ENCODE peak calls at places on chromosome 3, in eight cellular contexts. One of them, this sample, is unnamed.

GRCh38 chr3:12629560-12629959 is 34.4 kb downstream of the RAF1 start:
- DNase-seq in stomach: peak; percentile 62
- DNase-seq in H1: no peak
- DNase-seq in transverse colon: no peak
- DNase-seq in HepG2: no peak
- DNase-seq in upper lobe of left lung: no peak
- DNase-seq in sigmoid colon: no peak
- DNase-seq in GM12878: no peak
- DNase-seq in this sample: no peak

GRCh38 chr3:27577504-27577903 is 93.3 kb upstream of the SLC4A7 start:
- DNase-seq in stomach: no peak
- DNase-seq in H1: no peak
- DNase-seq in transverse colon: no peak
- DNase-seq in HepG2: no peak
- DNase-seq in upper lobe of left lung: no peak
- DNase-seq in sigmoid colon: no peak
- DNase-seq in GM12878: no peak
- DNase-seq in this sample: no peak

GRCh38 chr3:171417137-171417536 is 43.1 kb downstream of the TNIK start:
- DNase-seq in stomach: no peak
- DNase-seq in H1: no peak
- DNase-seq in transverse colon: no peak
- DNase-seq in HepG2: no peak
- DNase-seq in upper lobe of left lung: no peak
- DNase-seq in sigmoid colon: no peak
- DNase-seq in GM12878: no peak
- DNase-seq in this sample: no peak

GRCh38 chr3:20405731-20406130 is 219.7 kb upstream of the SGO1 start:
- DNase-seq in stomach: no peak
- DNase-seq in H1: no peak
- DNase-seq in transverse colon: no peak
- DNase-seq in HepG2: no peak
- DNase-seq in upper lobe of left lung: no peak
- DNase-seq in sigmoid colon: no peak
- DNase-seq in GM12878: no peak
- DNase-seq in this sample: no peak

GRCh38 chr3:169457807-169458206 is 205.7 kb downstream of the MECOM start:
- DNase-seq in stomach: no peak
- DNase-seq in H1: no peak
- DNase-seq in transverse colon: no peak
- DNase-seq in HepG2: no peak
- DNase-seq in upper lobe of left lung: no peak
- DNase-seq in sigmoid colon: no peak
- DNase-seq in GM12878: no peak
- DNase-seq in this sample: no peak

GRCh38 chr3:173750095-173750494 is 352.6 kb downstream of the NLGN1 start:
- DNase-seq in stomach: no peak
- DNase-seq in H1: no peak
- DNase-seq in transverse colon: no peak
- DNase-seq in HepG2: no peak
- DNase-seq in upper lobe of left lung: no peak
- DNase-seq in sigmoid colon: no peak
- DNase-seq in GM12878: no peak
- DNase-seq in this sample: no peak

GRCh38 chr3:160001850-160002623 is 13.4 kb downstream of the IL12A start:
- DNase-seq in stomach: no peak
- DNase-seq in H1: no peak
- DNase-seq in transverse colon: no peak
- DNase-seq in HepG2: no peak
- DNase-seq in upper lobe of left lung: no peak
- DNase-seq in sigmoid colon: no peak
- DNase-seq in GM12878: no peak
- DNase-seq in this sample: no peak

GRCh38 chr3:184250167-184250828 is 826 bp downstream of the EEF1AKMT4 start:
- DNase-seq in stomach: peak; percentile 94
- DNase-seq in H1: peak; percentile 94
- DNase-seq in transverse colon: peak; percentile 95
- DNase-seq in HepG2: peak; percentile 90
- DNase-seq in upper lobe of left lung: no peak
- DNase-seq in sigmoid colon: peak; percentile 88
- DNase-seq in GM12878: peak; percentile 85
- DNase-seq in this sample: peak; percentile 91

GRCh38 chr3:194065119-194065392 is 70.9 kb upstream of the HES1 start:
- DNase-seq in stomach: no peak
- DNase-seq in H1: no peak
- DNase-seq in transverse colon: no peak
- DNase-seq in HepG2: no peak
- DNase-seq in upper lobe of left lung: no peak
- DNase-seq in sigmoid colon: no peak
- DNase-seq in GM12878: no peak
- DNase-seq in this sample: no peak

GRCh38 chr3:134711284-134711683 is 60.5 kb upstream of the KY start:
- DNase-seq in stomach: no peak
- DNase-seq in H1: no peak
- DNase-seq in transverse colon: no peak
- DNase-seq in HepG2: no peak
- DNase-seq in upper lobe of left lung: no peak
- DNase-seq in sigmoid colon: no peak
- DNase-seq in GM12878: no peak
- DNase-seq in this sample: no peak

GRCh38 chr3:96813134-96813819 is 1.1 kb upstream of the EPHA6 start:
- DNase-seq in stomach: peak; percentile 62
- DNase-seq in H1: peak; percentile 70
- DNase-seq in transverse colon: peak; percentile 61
- DNase-seq in HepG2: peak; percentile 58
- DNase-seq in upper lobe of left lung: peak; percentile 91
- DNase-seq in sigmoid colon: peak; percentile 89
- DNase-seq in GM12878: peak; percentile 13
- DNase-seq in this sample: peak; percentile 81

GRCh38 chr3:151776259-151776740 is 37.6 kb upstream of the AADAC start:
- DNase-seq in stomach: no peak
- DNase-seq in H1: no peak
- DNase-seq in transverse colon: no peak
- DNase-seq in HepG2: no peak
- DNase-seq in upper lobe of left lung: no peak
- DNase-seq in sigmoid colon: no peak
- DNase-seq in GM12878: no peak
- DNase-seq in this sample: no peak

GRCh38 chr3:141933421-141934300 is 57.2 kb downstream of the ATP1B3 start:
- DNase-seq in stomach: no peak
- DNase-seq in H1: no peak
- DNase-seq in transverse colon: no peak
- DNase-seq in HepG2: no peak
- DNase-seq in upper lobe of left lung: no peak
- DNase-seq in sigmoid colon: peak; percentile 37
- DNase-seq in GM12878: no peak
- DNase-seq in this sample: no peak

GRCh38 chr3:69420781-69421520 is 35.1 kb upstream of the FRMD4B start:
- DNase-seq in stomach: no peak
- DNase-seq in H1: no peak
- DNase-seq in transverse colon: no peak
- DNase-seq in HepG2: no peak
- DNase-seq in upper lobe of left lung: no peak
- DNase-seq in sigmoid colon: no peak
- DNase-seq in GM12878: no peak
- DNase-seq in this sample: no peak

GRCh38 chr3:111197485-111197884 is 125.9 kb downstream of the NECTIN3 start:
- DNase-seq in stomach: no peak
- DNase-seq in H1: no peak
- DNase-seq in transverse colon: no peak
- DNase-seq in HepG2: no peak
- DNase-seq in upper lobe of left lung: no peak
- DNase-seq in sigmoid colon: no peak
- DNase-seq in GM12878: no peak
- DNase-seq in this sample: no peak

GRCh38 chr3:111194048-111194447 is 122.4 kb downstream of the NECTIN3 start:
- DNase-seq in stomach: no peak
- DNase-seq in H1: no peak
- DNase-seq in transverse colon: no peak
- DNase-seq in HepG2: no peak
- DNase-seq in upper lobe of left lung: no peak
- DNase-seq in sigmoid colon: no peak
- DNase-seq in GM12878: no peak
- DNase-seq in this sample: no peak

GRCh38 chr3:111200027-111200426 is 128.4 kb downstream of the NECTIN3 start:
- DNase-seq in stomach: no peak
- DNase-seq in H1: no peak
- DNase-seq in transverse colon: no peak
- DNase-seq in HepG2: no peak
- DNase-seq in upper lobe of left lung: no peak
- DNase-seq in sigmoid colon: no peak
- DNase-seq in GM12878: no peak
- DNase-seq in this sample: no peak
- TF ChIP-seq EP300 in stomach: no peak
- TF ChIP-seq EP300 in H1: no peak
- TF ChIP-seq EP300 in transverse colon: no peak
- TF ChIP-seq EP300 in HepG2: no peak
- TF ChIP-seq EP300 in upper lobe of left lung: no peak
- TF ChIP-seq EP300 in sigmoid colon: no peak
- TF ChIP-seq EP300 in GM12878: no peak
- TF ChIP-seq EP300 in this sample: no peak

GRCh38 chr3:31198890-31199289 is 304.4 kb upstream of the GADL1 start:
- DNase-seq in stomach: no peak
- DNase-seq in H1: no peak
- DNase-seq in transverse colon: no peak
- DNase-seq in HepG2: no peak
- DNase-seq in upper lobe of left lung: no peak
- DNase-seq in sigmoid colon: no peak
- DNase-seq in GM12878: no peak
- DNase-seq in this sample: no peak

GRCh38 chr3:31197941-31198340 is 303.5 kb upstream of the GADL1 start:
- DNase-seq in stomach: no peak
- DNase-seq in H1: no peak
- DNase-seq in transverse colon: peak; percentile 64
- DNase-seq in HepG2: no peak
- DNase-seq in upper lobe of left lung: no peak
- DNase-seq in sigmoid colon: no peak
- DNase-seq in GM12878: no peak
- DNase-seq in this sample: no peak

GRCh38 chr3:31196261-31196660 is 301.8 kb upstream of the GADL1 start:
- DNase-seq in stomach: no peak
- DNase-seq in H1: no peak
- DNase-seq in transverse colon: no peak
- DNase-seq in HepG2: no peak
- DNase-seq in upper lobe of left lung: no peak
- DNase-seq in sigmoid colon: no peak
- DNase-seq in GM12878: no peak
- DNase-seq in this sample: no peak

GRCh38 chr3:31193871-31194270 is 299.4 kb upstream of the GADL1 start:
- DNase-seq in stomach: no peak
- DNase-seq in H1: no peak
- DNase-seq in transverse colon: no peak
- DNase-seq in HepG2: no peak
- DNase-seq in upper lobe of left lung: no peak
- DNase-seq in sigmoid colon: no peak
- DNase-seq in GM12878: no peak
- DNase-seq in this sample: no peak

DNA sequence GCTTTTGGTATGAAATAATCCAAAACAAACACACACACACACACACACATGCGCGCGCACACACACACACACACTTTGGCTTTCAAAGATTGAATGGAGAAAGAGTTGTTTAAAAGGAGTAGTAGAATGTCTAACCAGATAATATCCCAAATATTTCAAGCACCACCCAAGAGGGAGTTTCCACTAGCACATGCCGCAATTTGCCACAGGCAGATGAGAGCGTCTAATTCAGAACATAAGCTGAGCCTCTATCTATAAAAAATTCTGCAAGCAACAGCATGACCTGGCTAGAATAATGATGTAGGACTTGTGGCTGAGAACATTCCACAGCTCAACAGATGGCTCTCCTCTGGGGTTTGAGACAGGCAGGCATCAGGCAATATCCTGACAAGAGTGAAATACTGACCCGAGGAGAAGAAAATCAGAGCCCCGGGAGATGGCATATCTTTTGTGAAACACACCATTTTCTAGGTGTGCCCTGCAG is 302.5 kb upstream of the GADL1 start:
- DNase-seq in stomach: no peak
- DNase-seq in H1: no peak
- DNase-seq in transverse colon: no peak
- DNase-seq in HepG2: no peak
- DNase-seq in upper lobe of left lung: no peak
- DNase-seq in sigmoid colon: no peak
- DNase-seq in GM12878: no peak
- DNase-seq in this sample: no peak
- TF ChIP-seq POLR2AphosphoS5 in stomach: no peak
- TF ChIP-seq POLR2AphosphoS5 in H1: no peak
- TF ChIP-seq POLR2AphosphoS5 in transverse colon: no peak
- TF ChIP-seq POLR2AphosphoS5 in HepG2: no peak
- TF ChIP-seq POLR2AphosphoS5 in upper lobe of left lung: no peak
- TF ChIP-seq POLR2AphosphoS5 in sigmoid colon: no peak
- TF ChIP-seq POLR2AphosphoS5 in GM12878: no peak
- TF ChIP-seq POLR2AphosphoS5 in this sample: peak; percentile 59

GRCh38 chr3:147407107-147407494 is 758 bp upstream of the ZIC4 start:
- DNase-seq in stomach: no peak
- DNase-seq in H1: no peak
- DNase-seq in transverse colon: no peak
- DNase-seq in HepG2: no peak
- DNase-seq in upper lobe of left lung: no peak
- DNase-seq in sigmoid colon: no peak
- DNase-seq in GM12878: no peak
- DNase-seq in this sample: no peak
- H3K9me3 ChIP-seq in stomach: peaks cover 25% of the 10 kb centered on the region
- H3K9me3 ChIP-seq in H1: no peaks in the 10 kb centered on the region
- H3K9me3 ChIP-seq in transverse colon: no peaks in the 10 kb centered on the region
- H3K9me3 ChIP-seq in HepG2: no peaks in the 10 kb centered on the region
- H3K9me3 ChIP-seq in upper lobe of left lung: no peaks in the 10 kb centered on the region
- H3K9me3 ChIP-seq in sigmoid colon: no peaks in the 10 kb centered on the region
- H3K9me3 ChIP-seq in GM12878: peaks cover 2% of the 10 kb centered on the region
- H3K9me3 ChIP-seq in this sample: no peaks in the 10 kb centered on the region

DNA sequence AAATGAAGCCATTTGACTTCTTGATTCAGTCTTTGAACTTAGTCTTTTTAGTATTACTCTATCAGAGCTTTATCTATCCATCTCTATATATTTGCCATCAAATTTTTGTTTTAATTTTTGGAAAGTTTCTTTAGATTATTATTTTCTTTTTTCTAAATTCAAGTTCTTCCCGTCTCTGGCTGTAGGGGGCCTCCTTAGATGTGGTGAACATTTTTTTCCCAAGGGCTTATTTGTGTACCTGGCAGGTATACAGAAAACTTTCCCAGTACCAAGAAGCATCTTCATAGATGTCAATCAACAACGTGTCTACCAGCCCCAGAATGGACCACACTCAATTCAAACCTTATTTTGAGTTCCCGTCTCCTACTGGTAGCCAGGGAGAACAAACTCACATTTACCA is 486.8 kb upstream of the CNTN4 start:
- DNase-seq in stomach: no peak
- DNase-seq in H1: no peak
- DNase-seq in transverse colon: no peak
- DNase-seq in HepG2: no peak
- DNase-seq in upper lobe of left lung: no peak
- DNase-seq in sigmoid colon: no peak
- DNase-seq in GM12878: no peak
- DNase-seq in this sample: no peak
- TF ChIP-seq EP300 in stomach: no peak
- TF ChIP-seq EP300 in H1: no peak
- TF ChIP-seq EP300 in transverse colon: no peak
- TF ChIP-seq EP300 in HepG2: no peak
- TF ChIP-seq EP300 in upper lobe of left lung: no peak
- TF ChIP-seq EP300 in sigmoid colon: no peak
- TF ChIP-seq EP300 in GM12878: no peak
- TF ChIP-seq EP300 in this sample: no peak

This sample was measured in suprapubic skin.